ENCODE peak calls at places on chromosomes 4 and X, in nine cellular contexts. E, Z, L, I, U, Y, O, T and Q are unnamed samples.

GRCh38 chr4:39825741-39826231 is 127.8 kb downstream of the UBE2K start:
- DNase-seq in E (peak), Z (no peak), L (no peak), I (no peak), U (no peak), Y (no peak), O (no peak), T (no peak), Q (no peak)

GRCh38 chrX:150897371-150898319 is 823 bp downstream of the CD99L2 start:
- DNase-seq in E (peak), Z (peak), L (no peak), I (peak), U (no peak), Y (peak), O (peak), T (no peak), Q (peak)

GRCh38 chr4:16443504-16444088 is 217.3 kb upstream of the TAPT1 start:
- DNase-seq in E (peak), Z (no peak), L (no peak), I (peak), U (no peak), Y (no peak), O (peak), T (no peak), Q (no peak)

GRCh38 chr4:67460574-67460973 is 84.7 kb downstream of the CENPC start:
- DNase-seq in E (no peak), Z (no peak), L (no peak), I (no peak), U (no peak), Y (no peak), O (no peak), T (no peak), Q (no peak)

GRCh38 chr4:101081695-101082369 is 265.5 kb downstream of the PPP3CA start:
- DNase-seq in E (no peak), Z (no peak), L (no peak), I (no peak), U (no peak), Y (no peak), O (no peak), T (no peak), Q (no peak)

GRCh38 chr4:55512922-55513571 is 33.7 kb downstream of the CLOCK start:
- DNase-seq in E (no peak), Z (no peak), L (no peak), I (no peak), U (no peak), Y (no peak), O (no peak), T (no peak), Q (no peak)

GRCh38 chr4:7399433-7400234 is 35.1 kb downstream of the PSAPL1 start:
- DNase-seq in E (no peak), Z (no peak), L (no peak), I (no peak), U (no peak), Y (no peak), O (peak), T (no peak), Q (peak)

GRCh38 chr4:103036169-103036568 is 16.7 kb upstream of the SLC9B1 start:
- DNase-seq in E (no peak), Z (no peak), L (no peak), I (no peak), U (no peak), Y (no peak), O (no peak), T (no peak), Q (no peak)

GRCh38 chr4:13865871-13866669 is 238.5 kb upstream of the BOD1L1 start:
- DNase-seq in E (peak), Z (no peak), L (no peak), I (no peak), U (no peak), Y (no peak), O (no peak), T (no peak), Q (no peak)

GRCh38 chr4:142435599-142436235 is 410.4 kb downstream of the INPP4B start:
- DNase-seq in E (no peak), Z (no peak), L (no peak), I (peak), U (no peak), Y (no peak), O (peak), T (no peak), Q (peak)

GRCh38 chrX:13270360-13270759 is 49.5 kb downstream of the ATXN3L start:
- DNase-seq in E (no peak), Z (no peak), L (no peak), I (no peak), U (no peak), Y (no peak), O (no peak), T (no peak), Q (no peak)

GRCh38 chr4:72900952-72901351 is 168.6 kb downstream of the COX18 start:
- DNase-seq in E (peak), Z (no peak), L (no peak), I (no peak), U (no peak), Y (no peak), O (no peak), T (no peak), Q (no peak)

GRCh38 chr4:86498560-86499166 is 95.5 kb upstream of the PTPN13 start:
- DNase-seq in E (peak), Z (no peak), L (peak), I (peak), U (peak), Y (peak), O (peak), T (no peak), Q (no peak)

GRCh38 chrX:28920554-28920953 is 333.3 kb downstream of the IL1RAPL1 start:
- DNase-seq in E (no peak), Z (no peak), L (peak), I (peak), U (no peak), Y (no peak), O (peak), T (no peak), Q (no peak)

GRCh38 chr4:176995-177394 is 52.7 kb downstream of the ZNF718 start:
- DNase-seq in E (no peak), Z (no peak), L (no peak), I (no peak), U (no peak), Y (no peak), O (no peak), T (no peak), Q (no peak)

GRCh38 chrX:109347618-109348017 is 134.3 kb downstream of the GUCY2F start:
- DNase-seq in E (peak), Z (no peak), L (no peak), I (peak), U (no peak), Y (no peak), O (no peak), T (no peak), Q (no peak)

GRCh38 chr4:52968241-52968640 is 106.1 kb downstream of the RASL11B start:
- DNase-seq in E (no peak), Z (no peak), L (no peak), I (no peak), U (no peak), Y (no peak), O (no peak), T (no peak), Q (no peak)

GRCh38 chr4:145231906-145232700 is 51.7 kb upstream of the OTUD4 start:
- DNase-seq in E (peak), Z (no peak), L (no peak), I (no peak), U (no peak), Y (no peak), O (no peak), T (no peak), Q (no peak)

GRCh38 chr4:98659741-98660507 is 1.5 kb upstream of the TSPAN5 start:
- DNase-seq in E (peak), Z (no peak), L (no peak), I (no peak), U (no peak), Y (peak), O (no peak), T (no peak), Q (no peak)

GRCh38 chr4:600850-601515 is 24.4 kb upstream of the PDE6B start:
- DNase-seq in E (no peak), Z (no peak), L (no peak), I (no peak), U (no peak), Y (no peak), O (peak), T (no peak), Q (no peak)